ENCODE peak calls at places on chromosomes 16 and 17, in four cellular contexts. One of them, this sample, is unnamed.

GRCh38 chr17:59825533-59826316 is 67.0 kb downstream of the TUBD1 start:
- DNase-seq in A549: peak
- DNase-seq in GM12878: no peak
- DNase-seq in endothelial cell of umbilical vein: peak
- DNase-seq in this sample: no peak

GRCh38 chr16:13110124-13110796 is 208.9 kb downstream of the SHISA9 start:
- DNase-seq in A549: peak
- DNase-seq in GM12878: no peak
- DNase-seq in endothelial cell of umbilical vein: no peak
- DNase-seq in this sample: peak

GRCh38 chr17:76566988-76567431 is 18.6 kb downstream of the ST6GALNAC2 start:
- DNase-seq in A549: no peak
- DNase-seq in GM12878: no peak
- DNase-seq in endothelial cell of umbilical vein: no peak
- DNase-seq in this sample: no peak

GRCh38 chr16:65116818-65117430 is 4.9 kb downstream of the CDH11 start:
- DNase-seq in A549: no peak
- DNase-seq in GM12878: no peak
- DNase-seq in endothelial cell of umbilical vein: no peak
- DNase-seq in this sample: no peak

GRCh38 chr16:69005641-69006355 is 99.7 kb upstream of the HAS3 start:
- DNase-seq in A549: no peak
- DNase-seq in GM12878: peak
- DNase-seq in endothelial cell of umbilical vein: no peak
- DNase-seq in this sample: no peak

GRCh38 chr16:22628994-22629393 is 118.3 kb downstream of the NPIPB5 start:
- DNase-seq in A549: no peak
- DNase-seq in GM12878: no peak
- DNase-seq in endothelial cell of umbilical vein: no peak
- DNase-seq in this sample: no peak

GRCh38 chr16:27739606-27740357 is 189.8 kb downstream of the KATNIP start:
- DNase-seq in A549: no peak
- DNase-seq in GM12878: no peak
- DNase-seq in endothelial cell of umbilical vein: no peak
- DNase-seq in this sample: no peak

GRCh38 chr16:3131755-3132377 is 3.0 kb upstream of the ZNF213 start:
- DNase-seq in A549: peak
- DNase-seq in GM12878: no peak
- DNase-seq in endothelial cell of umbilical vein: peak
- DNase-seq in this sample: peak

GRCh38 chr16:84117482-84117843 is 721 bp upstream of the MBTPS1 start:
- DNase-seq in A549: peak
- DNase-seq in GM12878: no peak
- DNase-seq in endothelial cell of umbilical vein: peak
- DNase-seq in this sample: no peak

GRCh38 chr17:1347681-1348318 is 52.2 kb downstream of the YWHAE start:
- DNase-seq in A549: no peak
- DNase-seq in GM12878: no peak
- DNase-seq in endothelial cell of umbilical vein: peak
- DNase-seq in this sample: no peak

GRCh38 chr16:19583665-19584300 is 28.3 kb downstream of the VPS35L start:
- DNase-seq in A549: peak
- DNase-seq in GM12878: no peak
- DNase-seq in endothelial cell of umbilical vein: peak
- DNase-seq in this sample: peak

GRCh38 chr17:75386430-75386829 is 19.0 kb downstream of the GRB2 start:
- DNase-seq in A549: no peak
- DNase-seq in GM12878: no peak
- DNase-seq in endothelial cell of umbilical vein: peak
- DNase-seq in this sample: no peak

GRCh38 chr17:2241823-2242222 is 61.8 kb downstream of the SMG6 start:
- DNase-seq in A549: no peak
- DNase-seq in GM12878: no peak
- DNase-seq in endothelial cell of umbilical vein: no peak
- DNase-seq in this sample: no peak

GRCh38 chr17:77209330-77209748 is 68.6 kb downstream of the SEC14L1 start:
- DNase-seq in A549: no peak
- DNase-seq in GM12878: no peak
- DNase-seq in endothelial cell of umbilical vein: no peak
- DNase-seq in this sample: peak

GRCh38 chr17:50618941-50619340 is 15.7 kb upstream of the ABCC3 start:
- DNase-seq in A549: no peak
- DNase-seq in GM12878: no peak
- DNase-seq in endothelial cell of umbilical vein: no peak
- DNase-seq in this sample: no peak

GRCh38 chr16:86363057-86363490 is 147.3 kb upstream of the FOXF1 start:
- DNase-seq in A549: no peak
- DNase-seq in GM12878: no peak
- DNase-seq in endothelial cell of umbilical vein: no peak
- DNase-seq in this sample: no peak

GRCh38 chr17:17907469-17907868 is 64.7 kb downstream of the TOM1L2 start:
- DNase-seq in A549: no peak
- DNase-seq in GM12878: no peak
- DNase-seq in endothelial cell of umbilical vein: no peak
- DNase-seq in this sample: no peak

GRCh38 chr16:58638148-58639036 is 8.8 kb upstream of the CNOT1 start:
- DNase-seq in A549: peak
- DNase-seq in GM12878: no peak
- DNase-seq in endothelial cell of umbilical vein: peak
- DNase-seq in this sample: peak

GRCh38 chr17:65050438-65050837 is 6.1 kb downstream of the GNA13 start:
- DNase-seq in A549: no peak
- DNase-seq in GM12878: no peak
- DNase-seq in endothelial cell of umbilical vein: no peak
- DNase-seq in this sample: no peak

GRCh38 chr17:15051913-15052312 is 213.2 kb downstream of the PMP22 start:
- DNase-seq in A549: no peak
- DNase-seq in GM12878: no peak
- DNase-seq in endothelial cell of umbilical vein: no peak
- DNase-seq in this sample: no peak

GRCh38 chr17:43946766-43947165 is 4.5 kb upstream of the PPY start:
- DNase-seq in A549: no peak
- DNase-seq in GM12878: no peak
- DNase-seq in endothelial cell of umbilical vein: no peak
- DNase-seq in this sample: no peak

GRCh38 chr16:84007946-84008345 is 34.6 kb downstream of the SLC38A8 start:
- DNase-seq in A549: no peak
- DNase-seq in GM12878: no peak
- DNase-seq in endothelial cell of umbilical vein: no peak
- DNase-seq in this sample: no peak

GRCh38 chr16:18941471-18941870 is 15.3 kb upstream of the SMG1 start:
- DNase-seq in A549: no peak
- DNase-seq in GM12878: no peak
- DNase-seq in endothelial cell of umbilical vein: no peak
- DNase-seq in this sample: no peak

GRCh38 chr16:1331712-1332617 is 1.5 kb upstream of the BAIAP3 start:
- DNase-seq in A549: peak
- DNase-seq in GM12878: peak
- DNase-seq in endothelial cell of umbilical vein: peak
- DNase-seq in this sample: peak

GRCh38 chr16:56048425-56049100 is 142.7 kb upstream of the GNAO1 start:
- DNase-seq in A549: no peak
- DNase-seq in GM12878: peak
- DNase-seq in endothelial cell of umbilical vein: no peak
- DNase-seq in this sample: no peak

GRCh38 chr17:68006797-68007196 is 10.5 kb upstream of the C17orf58 start:
- DNase-seq in A549: no peak
- DNase-seq in GM12878: no peak
- DNase-seq in endothelial cell of umbilical vein: no peak
- DNase-seq in this sample: no peak

GRCh38 chr17:1830288-1830687 is 483 bp downstream of the RPA1 start:
- DNase-seq in A549: peak
- DNase-seq in GM12878: no peak
- DNase-seq in endothelial cell of umbilical vein: peak
- DNase-seq in this sample: peak

GRCh38 chr16:50842589-50842988 is 100.7 kb downstream of the CYLD start:
- DNase-seq in A549: no peak
- DNase-seq in GM12878: no peak
- DNase-seq in endothelial cell of umbilical vein: no peak
- DNase-seq in this sample: no peak
- TF ChIP-seq MYC in A549: no peak
- TF ChIP-seq MYC in GM12878: no peak
- TF ChIP-seq MYC in endothelial cell of umbilical vein: no peak
- TF ChIP-seq MYC in this sample: no peak

GRCh38 chr16:54512461-54512860 is 225.9 kb upstream of the IRX3 start:
- DNase-seq in A549: no peak
- DNase-seq in GM12878: no peak
- DNase-seq in endothelial cell of umbilical vein: no peak
- DNase-seq in this sample: no peak
- TF ChIP-seq MYC in A549: no peak
- TF ChIP-seq MYC in GM12878: no peak
- TF ChIP-seq MYC in endothelial cell of umbilical vein: no peak
- TF ChIP-seq MYC in this sample: no peak

DNA sequence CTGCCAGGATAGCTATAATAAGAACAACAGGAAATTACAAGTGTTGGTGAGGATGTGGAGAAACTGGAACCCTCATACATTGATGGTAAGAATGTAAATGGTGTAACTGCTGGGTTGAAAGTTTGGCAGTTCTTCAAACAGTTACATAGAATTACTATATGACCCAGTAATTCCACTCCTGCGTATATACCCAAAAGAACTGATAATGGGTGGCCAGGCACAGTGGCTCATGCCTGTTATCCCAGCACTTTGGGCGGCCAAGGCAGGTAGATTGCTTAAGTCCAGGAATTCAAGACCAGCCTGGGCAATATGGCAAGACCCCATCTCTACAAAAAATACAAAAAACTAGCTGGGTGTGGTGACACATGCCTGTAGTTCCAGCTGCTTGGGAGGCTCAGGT is 4.5 kb upstream of the CMTM4 start:
- DNase-seq in A549: no peak
- DNase-seq in GM12878: no peak
- DNase-seq in endothelial cell of umbilical vein: peak
- DNase-seq in this sample: no peak
- TF ChIP-seq MYC in A549: no peak
- TF ChIP-seq MYC in GM12878: no peak
- TF ChIP-seq MYC in endothelial cell of umbilical vein: no peak
- TF ChIP-seq MYC in this sample: no peak

GRCh38 chr17:7380321-7380720 is 568 bp upstream of the TNK1 start:
- DNase-seq in A549: no peak
- DNase-seq in GM12878: no peak
- DNase-seq in endothelial cell of umbilical vein: no peak
- DNase-seq in this sample: no peak
- TF ChIP-seq MYC in A549: no peak
- TF ChIP-seq MYC in GM12878: no peak
- TF ChIP-seq MYC in endothelial cell of umbilical vein: no peak
- TF ChIP-seq MYC in this sample: no peak

DNA sequence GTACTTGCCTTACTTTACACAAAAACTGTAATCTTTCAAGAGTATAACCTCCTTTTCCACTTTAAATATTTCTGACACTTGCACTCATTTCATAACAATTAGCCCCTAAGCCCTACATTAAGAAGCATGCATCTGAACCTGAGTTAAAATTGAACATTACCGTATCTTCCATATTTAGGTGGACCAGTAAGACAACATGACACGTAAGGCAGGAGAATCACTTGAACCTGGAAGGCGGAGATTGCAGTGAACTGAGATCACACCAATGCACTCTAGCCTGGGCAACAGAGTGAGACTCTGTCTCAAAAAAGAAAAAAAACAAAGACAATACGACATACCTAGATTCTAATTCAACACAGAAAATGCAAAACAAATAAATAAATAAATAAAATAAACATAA is 7.0 kb downstream of the PHF12 start:
- DNase-seq in A549: no peak
- DNase-seq in GM12878: no peak
- DNase-seq in endothelial cell of umbilical vein: no peak
- DNase-seq in this sample: no peak
- TF ChIP-seq MYC in A549: no peak
- TF ChIP-seq MYC in GM12878: no peak
- TF ChIP-seq MYC in endothelial cell of umbilical vein: no peak
- TF ChIP-seq MYC in this sample: no peak

GRCh38 chr16:88846088-88846487 is 10.7 kb downstream of the GALNS start:
- DNase-seq in A549: no peak
- DNase-seq in GM12878: no peak
- DNase-seq in endothelial cell of umbilical vein: no peak
- DNase-seq in this sample: no peak
- TF ChIP-seq MYC in A549: no peak
- TF ChIP-seq MYC in GM12878: no peak
- TF ChIP-seq MYC in endothelial cell of umbilical vein: no peak
- TF ChIP-seq MYC in this sample: no peak

GRCh38 chr17:48720263-48721008 is 1.9 kb downstream of the PRAC1 start:
- DNase-seq in A549: no peak
- DNase-seq in GM12878: no peak
- DNase-seq in endothelial cell of umbilical vein: no peak
- DNase-seq in this sample: no peak

GRCh38 chr17:48718781-48719641 is 3.3 kb downstream of the PRAC1 start:
- DNase-seq in A549: no peak
- DNase-seq in GM12878: no peak
- DNase-seq in endothelial cell of umbilical vein: no peak
- DNase-seq in this sample: no peak

GRCh38 chr17:48717367-48718161 is 4.8 kb downstream of the PRAC1 start:
- DNase-seq in A549: no peak
- DNase-seq in GM12878: no peak
- DNase-seq in endothelial cell of umbilical vein: no peak
- DNase-seq in this sample: no peak

GRCh38 chr17:48719642-48720262 is 2.6 kb downstream of the PRAC1 start:
- DNase-seq in A549: no peak
- DNase-seq in GM12878: no peak
- DNase-seq in endothelial cell of umbilical vein: no peak
- DNase-seq in this sample: no peak

GRCh38 chr17:48718162-48718780 is 4.0 kb downstream of the PRAC1 start:
- DNase-seq in A549: no peak
- DNase-seq in GM12878: no peak
- DNase-seq in endothelial cell of umbilical vein: no peak
- DNase-seq in this sample: no peak
- TF ChIP-seq MYC in A549: no peak
- TF ChIP-seq MYC in GM12878: no peak
- TF ChIP-seq MYC in endothelial cell of umbilical vein: no peak
- TF ChIP-seq MYC in this sample: no peak

GRCh38 chr17:55660171-55660886 is 62.3 kb downstream of the TMEM100 start:
- DNase-seq in A549: no peak
- DNase-seq in GM12878: no peak
- DNase-seq in endothelial cell of umbilical vein: peak
- DNase-seq in this sample: peak
- TF ChIP-seq MYC in A549: no peak
- TF ChIP-seq MYC in GM12878: no peak
- TF ChIP-seq MYC in endothelial cell of umbilical vein: no peak
- TF ChIP-seq MYC in this sample: no peak